ENCODE peak calls at places on chromosome 12, in ten cellular contexts. C is sigmoid colon, D is breast epithelium, G is HCT116, K is stomach, R is H1, Y is K562, Z is Panc1, E is GM23338, V is transverse colon. N is an unnamed sample.
A peak's percentile ranks its signal among the peaks of the same experiment; 100 is the strongest.

GRCh38 chr12:96422192-96422591 is 22.0 kb upstream of the CDK17 start:
- DNase-seq in C (no peak), D (no peak), G (no peak), K (no peak), R (no peak), Y (no peak), Z (no peak), E (no peak), V (no peak), N (no peak)

GRCh38 chr12:4962539-4963486 is 53.1 kb downstream of the KCNA1 start:
- DNase-seq in C (no peak), D (no peak), G (no peak), K (no peak), R (no peak), Y (no peak), Z (no peak), E (no peak), V (no peak), N (no peak)

GRCh38 chr12:30146561-30146960 is 362.8 kb upstream of the TMTC1 start:
- DNase-seq in C (no peak), D (no peak), G (no peak), K (no peak), R (no peak), Y (no peak), Z (no peak), E (no peak), V (no peak), N (no peak)

GRCh38 chr12:119808441-119808840 is 68.7 kb downstream of the CIT start:
- DNase-seq in C (no peak), D (no peak), G (no peak), K (no peak), R (no peak), Y (no peak), Z (no peak), E (no peak), V (no peak), N (no peak)

GRCh38 chr12:27966870-27967269 is 5.7 kb downstream of the PTHLH start:
- DNase-seq in C (no peak), D (no peak), G (peak; percentile 82), K (no peak), R (no peak), Y (peak; percentile 71), Z (peak; percentile 94), E (no peak), V (no peak), N (no peak)

GRCh38 chr12:112530941-112531340 is 112.2 kb downstream of the PTPN11 start:
- DNase-seq in C (no peak), D (no peak), G (no peak), K (no peak), R (no peak), Y (no peak), Z (no peak), E (no peak), V (no peak), N (no peak)

GRCh38 chr12:75641031-75641780 is 129.8 kb upstream of the KRR1 start:
- DNase-seq in C (no peak), D (no peak), G (peak; percentile 93), K (no peak), R (no peak), Y (peak; percentile 73), Z (no peak), E (no peak), V (peak; percentile 8), N (no peak)

GRCh38 chr12:113070117-113070906 is 13.8 kb downstream of the DTX1 start:
- DNase-seq in C (no peak), D (no peak), G (no peak), K (no peak), R (no peak), Y (no peak), Z (no peak), E (no peak), V (peak; percentile 44), N (no peak)

GRCh38 chr12:31323466-31324115 is 2.4 kb downstream of the SINHCAF start:
- DNase-seq in C (peak; percentile 77), D (peak; percentile 61), G (no peak), K (peak; percentile 51), R (no peak), Y (peak; percentile 64), Z (no peak), E (peak; percentile 56), V (peak; percentile 57), N (peak; percentile 92)

GRCh38 chr12:124165695-124166094 is 129.2 kb upstream of the RFLNA start:
- DNase-seq in C (no peak), D (no peak), G (no peak), K (no peak), R (no peak), Y (no peak), Z (no peak), E (no peak), V (no peak), N (no peak)

GRCh38 chr12:124169577-124169976 is 125.3 kb upstream of the RFLNA start:
- DNase-seq in C (no peak), D (no peak), G (no peak), K (no peak), R (no peak), Y (peak; percentile 83), Z (no peak), E (no peak), V (no peak), N (no peak)

GRCh38 chr12:124170756-124171155 is 124.1 kb upstream of the RFLNA start:
- DNase-seq in C (no peak), D (no peak), G (no peak), K (no peak), R (no peak), Y (no peak), Z (no peak), E (no peak), V (no peak), N (no peak)

GRCh38 chr12:124168016-124168415 is 126.9 kb upstream of the RFLNA start:
- DNase-seq in C (no peak), D (no peak), G (no peak), K (no peak), R (no peak), Y (peak; percentile 40), Z (no peak), E (no peak), V (no peak), N (no peak)

DNA sequence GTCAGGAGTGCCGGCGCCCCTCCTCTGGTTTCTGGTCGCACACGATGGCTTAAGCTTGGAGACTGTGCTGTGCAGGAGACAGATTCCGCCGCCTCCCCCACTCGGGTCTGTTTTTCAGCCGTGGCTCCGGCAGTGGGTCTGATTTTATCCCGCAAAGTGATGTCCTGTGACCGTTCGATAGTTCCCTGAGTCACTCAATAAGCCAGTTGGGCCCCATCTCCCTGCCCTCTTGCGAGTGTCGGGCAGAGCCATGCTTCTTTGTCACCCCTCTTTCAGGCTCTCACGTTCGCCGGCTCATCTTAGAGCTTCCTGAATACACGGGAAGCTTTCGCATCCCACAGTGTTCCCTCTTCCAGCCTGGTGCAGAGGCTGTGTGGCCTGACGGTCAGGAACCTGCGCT is 127.8 kb upstream of the RFLNA start:
- DNase-seq in C (no peak), D (no peak), G (no peak), K (no peak), R (no peak), Y (no peak), Z (no peak), E (no peak), V (no peak), N (no peak)
- H3K4me3 ChIP-seq in C (no peak overlapping the region), D (no peak overlapping the region), G (no peak overlapping the region), K (no peak overlapping the region), R (no peak overlapping the region), Y (no peak overlapping the region), Z (no peak overlapping the region), E (no peak overlapping the region), V (no peak overlapping the region), N (no peak overlapping the region)

GRCh38 chr12:106601548-106601947 is 18.7 kb downstream of the RFX4 start:
- DNase-seq in C (no peak), D (no peak), G (no peak), K (no peak), R (no peak), Y (no peak), Z (no peak), E (peak; percentile 5), V (no peak), N (no peak)
- TF ChIP-seq POLR2AphosphoS5 in C (no peak), D (no peak), G (no peak), K (no peak), R (no peak), Y (no peak), Z (no peak), E (no peak), V (no peak), N (no peak)

GRCh38 chr12:52023976-52024688 is 17.4 kb downstream of the TAMALIN start:
- DNase-seq in C (no peak), D (no peak), G (no peak), K (no peak), R (no peak), Y (no peak), Z (no peak), E (no peak), V (no peak), N (no peak)
- H3K4me1 ChIP-seq in C (peaks cover 47% of the 10 kb centered on the region), D (no peaks in the 10 kb centered on the region), G (peaks cover 24% of the 10 kb centered on the region), K (peaks cover 28% of the 10 kb centered on the region), R (no peaks in the 10 kb centered on the region), Y (no peaks in the 10 kb centered on the region), Z (peaks cover 6% of the 10 kb centered on the region), E (peaks cover 21% of the 10 kb centered on the region), V (peaks cover 37% of the 10 kb centered on the region), N (peaks cover 43% of the 10 kb centered on the region)

GRCh38 chr12:11753826-11754225 is 104.4 kb downstream of the ETV6 start:
- DNase-seq in C (no peak), D (no peak), G (no peak), K (no peak), R (no peak), Y (no peak), Z (no peak), E (no peak), V (no peak), N (no peak)

GRCh38 chr12:11756523-11756922 is 107.0 kb downstream of the ETV6 start:
- DNase-seq in C (peak; percentile 84), D (no peak), G (no peak), K (no peak), R (no peak), Y (no peak), Z (no peak), E (no peak), V (no peak), N (no peak)

GRCh38 chr12:11754256-11754655 is 104.8 kb downstream of the ETV6 start:
- DNase-seq in C (no peak), D (no peak), G (no peak), K (no peak), R (no peak), Y (no peak), Z (no peak), E (no peak), V (no peak), N (no peak)

GRCh38 chr12:11756022-11756421 is 106.5 kb downstream of the ETV6 start:
- DNase-seq in C (peak; percentile 78), D (no peak), G (no peak), K (no peak), R (no peak), Y (no peak), Z (no peak), E (no peak), V (no peak), N (no peak)

DNA sequence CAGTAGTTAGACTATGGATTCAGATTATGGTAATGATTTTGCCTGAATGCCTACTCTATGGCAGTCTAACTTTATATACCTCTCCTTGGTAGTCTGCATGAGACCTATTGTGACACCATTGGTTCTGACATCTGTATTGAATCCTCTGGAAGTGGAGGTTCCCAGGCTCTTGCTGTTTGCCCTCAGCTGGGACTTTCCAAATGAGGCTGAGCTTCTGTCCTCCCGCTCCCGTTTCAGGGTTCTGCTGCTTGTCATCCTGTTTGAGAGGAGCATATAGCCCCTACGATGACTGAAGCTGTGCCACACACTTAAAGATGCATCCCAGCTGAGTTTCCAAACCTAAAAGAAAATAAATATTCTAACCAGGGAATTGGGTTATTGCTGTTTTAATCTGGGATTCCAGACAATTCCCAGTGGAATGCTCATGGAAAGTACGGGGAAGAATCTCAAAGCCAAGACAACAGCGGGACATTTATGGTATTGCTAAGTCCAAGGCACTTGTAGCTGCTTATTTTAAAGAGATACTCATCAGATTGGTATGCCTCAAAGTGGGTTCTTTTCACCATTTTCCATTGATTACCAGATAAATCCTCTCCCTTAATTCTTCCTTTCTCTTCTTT is 105.9 kb downstream of the ETV6 start:
- DNase-seq in C (no peak), D (no peak), G (no peak), K (no peak), R (no peak), Y (no peak), Z (no peak), E (no peak), V (no peak), N (no peak)
- H3K4me3 ChIP-seq in C (no peak overlapping the region), D (no peak overlapping the region), G (no peak overlapping the region), K (no peak overlapping the region), R (no peak overlapping the region), Y (no peak overlapping the region), Z (no peak overlapping the region), E (no peak overlapping the region), V (no peak overlapping the region), N (no peak overlapping the region)